ENCODE peak calls at places on chromosomes 1 and 21, in five cellular contexts. One of them, this sample, is unnamed.

GRCh38 chr1:67019600-67020136 is 34.3 kb downstream of the SLC35D1 start:
- DNase-seq in T-cell: no peak
- DNase-seq in globus pallidus: peak
- DNase-seq in EL: peak
- DNase-seq in NCI-H2107: no peak
- DNase-seq in this sample: peak

GRCh38 chr1:5509664-5510452 is 482.4 kb downstream of the NPHP4 start:
- DNase-seq in T-cell: peak
- DNase-seq in NCI-H2107: no peak
- DNase-seq in EL: peak
- DNase-seq in globus pallidus: peak
- DNase-seq in this sample: peak

GRCh38 chr1:101174722-101175121 is 62.1 kb upstream of the S1PR1 start:
- DNase-seq in EL: peak
- DNase-seq in NCI-H2107: no peak
- DNase-seq in T-cell: no peak
- DNase-seq in globus pallidus: no peak
- DNase-seq in this sample: peak

GRCh38 chr21:45385549-45386050 is 19.4 kb upstream of the COL18A1 start:
- DNase-seq in EL: no peak
- DNase-seq in globus pallidus: no peak
- DNase-seq in NCI-H2107: no peak
- DNase-seq in T-cell: no peak
- DNase-seq in this sample: no peak

GRCh38 chr1:44326066-44326701 is 28.9 kb downstream of the ERI3 start:
- DNase-seq in EL: no peak
- DNase-seq in T-cell: no peak
- DNase-seq in NCI-H2107: no peak
- DNase-seq in globus pallidus: no peak
- DNase-seq in this sample: no peak

GRCh38 chr1:62882161-62882560 is 98.2 kb downstream of the ATG4C start:
- DNase-seq in globus pallidus: no peak
- DNase-seq in NCI-H2107: no peak
- DNase-seq in EL: no peak
- DNase-seq in T-cell: no peak
- DNase-seq in this sample: no peak

GRCh38 chr1:214901718-214902117 is 180.8 kb upstream of the KCNK2 start:
- DNase-seq in globus pallidus: no peak
- DNase-seq in T-cell: no peak
- DNase-seq in NCI-H2107: no peak
- DNase-seq in EL: peak
- DNase-seq in this sample: peak

GRCh38 chr1:47997289-47998200 is at the start of gene TRABD2B:
- DNase-seq in globus pallidus: peak
- DNase-seq in T-cell: peak
- DNase-seq in EL: peak
- DNase-seq in NCI-H2107: peak
- DNase-seq in this sample: peak

GRCh38 chr1:66262233-66262632 is 271.7 kb upstream of the SGIP1 start:
- DNase-seq in T-cell: no peak
- DNase-seq in globus pallidus: no peak
- DNase-seq in EL: peak
- DNase-seq in NCI-H2107: no peak
- DNase-seq in this sample: peak

GRCh38 chr21:37073417-37074194 is 552 bp downstream of the TTC3 start:
- DNase-seq in EL: peak
- DNase-seq in T-cell: peak
- DNase-seq in globus pallidus: no peak
- DNase-seq in NCI-H2107: no peak
- DNase-seq in this sample: peak

This sample was measured in AG20443.